ENCODE peak calls at places on chromosomes 2 and 18, in seven cellular contexts. P is PC-3; Q is K562; S is neuronal stem cell; W is fibroblast of lung; C is esophagus muscularis mucosa; Y is CD4-positive, alpha-beta T cell. R is an unnamed sample. For H3K9me3, the result is how much of the 10 kb centered on the place peaks cover.

GRCh38 chr2:237351796-237352195 is 62.2 kb downstream of the COL6A3 start:
- DNase-seq in P (no peak), Q (no peak), S (no peak), W (no peak), C (no peak), Y (no peak), R (no peak)

GRCh38 chr2:5250482-5250881 is 441.7 kb upstream of the SOX11 start:
- DNase-seq in P (peak), Q (no peak), S (no peak), W (no peak), C (no peak), Y (no peak), R (no peak)

GRCh38 chr2:170162261-170162612 is 15.7 kb upstream of the MYO3B start:
- DNase-seq in P (peak), Q (no peak), S (no peak), W (no peak), C (no peak), Y (no peak), R (no peak)

GRCh38 chr2:18297536-18298058 is 262.9 kb downstream of the RDH14 start:
- DNase-seq in P (no peak), Q (no peak), S (no peak), W (no peak), C (no peak), Y (no peak), R (no peak)

GRCh38 chr2:216856666-216857065 is 3.2 kb downstream of the TNP1 start:
- DNase-seq in P (no peak), Q (no peak), S (no peak), W (no peak), C (no peak), Y (no peak), R (no peak)

GRCh38 chr2:1051075-1051474 is 100.4 kb downstream of the SNTG2 start:
- DNase-seq in P (peak), Q (no peak), S (no peak), W (peak), C (no peak), Y (no peak), R (no peak)

GRCh38 chr18:57210711-57211411 is 64.0 kb downstream of the BOD1L2 start:
- DNase-seq in P (peak), Q (no peak), S (no peak), W (no peak), C (peak), Y (no peak), R (no peak)

GRCh38 chr2:23850564-23851256 is 76.2 kb downstream of the ATAD2B start:
- DNase-seq in P (no peak), Q (no peak), S (no peak), W (no peak), C (no peak), Y (no peak), R (no peak)

GRCh38 chr2:100234141-100234540 is 88.2 kb downstream of the LONRF2 start:
- DNase-seq in P (no peak), Q (no peak), S (no peak), W (no peak), C (no peak), Y (no peak), R (no peak)

GRCh38 chr18:62525611-62526010 is 2.8 kb downstream of the ZCCHC2 start:
- DNase-seq in P (peak), Q (no peak), S (no peak), W (no peak), C (no peak), Y (no peak), R (no peak)

GRCh38 chr2:17752892-17753802 is 463 bp downstream of the SMC6 start:
- DNase-seq in P (peak), Q (peak), S (no peak), W (peak), C (peak), Y (no peak), R (peak)

GRCh38 chr18:36627616-36628015 is 201.2 kb downstream of the TPGS2 start:
- DNase-seq in P (no peak), Q (no peak), S (no peak), W (no peak), C (no peak), Y (no peak), R (no peak)

GRCh38 chr2:150271952-150272351 is 215.5 kb downstream of the RND3 start:
- DNase-seq in P (peak), Q (no peak), S (no peak), W (peak), C (no peak), Y (no peak), R (no peak)

GRCh38 chr18:58603365-58604067 is 25.4 kb downstream of the ALPK2 start:
- DNase-seq in P (no peak), Q (no peak), S (no peak), W (peak), C (no peak), Y (no peak), R (no peak)

GRCh38 chr2:162291748-162292147 is 26.7 kb downstream of the IFIH1 start:
- DNase-seq in P (no peak), Q (no peak), S (no peak), W (no peak), C (no peak), Y (no peak), R (no peak)

GRCh38 chr2:96856776-96857673 is 791 bp downstream of the ANKRD39 start:
- DNase-seq in P (peak), Q (peak), S (no peak), W (peak), C (no peak), Y (no peak), R (no peak)

GRCh38 chr2:14896280-14896679 is 263.8 kb downstream of the LRATD1 start:
- DNase-seq in P (no peak), Q (no peak), S (no peak), W (no peak), C (peak), Y (no peak), R (no peak)

GRCh38 chr2:79716266-79716665 is 203.4 kb downstream of the CTNNA2 start:
- DNase-seq in P (no peak), Q (no peak), S (no peak), W (no peak), C (no peak), Y (no peak), R (no peak)

GRCh38 chr2:116680537-116680936 is 1134.0 kb upstream of the DDX18 start:
- DNase-seq in P (peak), Q (no peak), S (no peak), W (no peak), C (no peak), Y (no peak), R (no peak)

GRCh38 chr18:44130365-44130942 is 550.2 kb upstream of the SETBP1 start:
- DNase-seq in P (peak), Q (peak), S (peak), W (peak), C (no peak), Y (no peak), R (no peak)

GRCh38 chr18:10872297-10872696 is 277.1 kb downstream of the PIEZO2 start:
- DNase-seq in P (no peak), Q (no peak), S (no peak), W (no peak), C (no peak), Y (no peak), R (no peak)

GRCh38 chr2:234482807-234483206 is 14.1 kb downstream of the ARL4C start:
- DNase-seq in P (no peak), Q (no peak), S (no peak), W (no peak), C (no peak), Y (no peak), R (no peak)

GRCh38 chr2:120305296-120305695 is 40.6 kb upstream of the INHBB start:
- DNase-seq in P (peak), Q (peak), S (no peak), W (peak), C (no peak), Y (no peak), R (no peak)

GRCh38 chr18:50665015-50665414 is 105.1 kb downstream of the MAPK4 start:
- DNase-seq in P (no peak), Q (no peak), S (no peak), W (no peak), C (no peak), Y (no peak), R (no peak)

GRCh38 chr18:50662775-50663383 is 103.0 kb downstream of the MAPK4 start:
- DNase-seq in P (no peak), Q (no peak), S (peak), W (no peak), C (no peak), Y (no peak), R (no peak)

GRCh38 chr18:50666536-50666935 is 106.6 kb downstream of the MAPK4 start:
- DNase-seq in P (no peak), Q (no peak), S (no peak), W (no peak), C (no peak), Y (no peak), R (no peak)

GRCh38 chr18:50663626-50664441 is 103.9 kb downstream of the MAPK4 start:
- DNase-seq in P (no peak), Q (no peak), S (no peak), W (no peak), C (no peak), Y (no peak), R (no peak)

DNA sequence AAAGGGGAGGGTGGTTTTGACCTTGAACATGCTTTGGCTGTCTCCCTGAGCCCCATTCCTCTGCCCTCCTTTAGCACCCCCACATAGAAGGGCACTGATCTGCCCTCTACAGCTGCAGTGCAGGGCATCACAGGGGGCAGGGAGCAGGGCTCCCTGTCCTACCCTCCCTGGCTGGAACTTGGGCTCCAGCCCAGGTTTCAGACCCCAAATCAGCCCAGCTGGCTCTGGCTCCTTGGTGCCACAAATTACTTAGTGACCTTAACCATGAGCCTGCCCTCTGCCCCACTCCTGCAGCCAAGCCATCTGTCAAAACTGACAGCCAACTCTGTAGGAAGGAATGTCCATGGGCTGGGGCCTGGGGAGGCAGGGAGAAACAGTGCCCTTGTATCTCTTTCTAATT is 105.6 kb downstream of the MAPK4 start:
- DNase-seq in P (no peak), Q (no peak), S (no peak), W (no peak), C (no peak), Y (no peak), R (no peak)
- H3K9me3 ChIP-seq in P (under half), Q (under half), S (under half), W (under half), C (under half), Y (under half), R (under half)

GRCh38 chr2:47504174-47504810 is 101.3 kb downstream of the MSH2 start:
- DNase-seq in P (no peak), Q (no peak), S (no peak), W (no peak), C (no peak), Y (no peak), R (peak)

GRCh38 chr2:47499621-47500309 is 96.8 kb downstream of the MSH2 start:
- DNase-seq in P (no peak), Q (no peak), S (no peak), W (no peak), C (no peak), Y (no peak), R (no peak)

GRCh38 chr2:47499093-47499492 is 96.1 kb downstream of the MSH2 start:
- DNase-seq in P (no peak), Q (no peak), S (no peak), W (no peak), C (no peak), Y (no peak), R (peak)

GRCh38 chr2:47503481-47504070 is 100.6 kb downstream of the MSH2 start:
- DNase-seq in P (no peak), Q (no peak), S (no peak), W (no peak), C (no peak), Y (no peak), R (no peak)

DNA sequence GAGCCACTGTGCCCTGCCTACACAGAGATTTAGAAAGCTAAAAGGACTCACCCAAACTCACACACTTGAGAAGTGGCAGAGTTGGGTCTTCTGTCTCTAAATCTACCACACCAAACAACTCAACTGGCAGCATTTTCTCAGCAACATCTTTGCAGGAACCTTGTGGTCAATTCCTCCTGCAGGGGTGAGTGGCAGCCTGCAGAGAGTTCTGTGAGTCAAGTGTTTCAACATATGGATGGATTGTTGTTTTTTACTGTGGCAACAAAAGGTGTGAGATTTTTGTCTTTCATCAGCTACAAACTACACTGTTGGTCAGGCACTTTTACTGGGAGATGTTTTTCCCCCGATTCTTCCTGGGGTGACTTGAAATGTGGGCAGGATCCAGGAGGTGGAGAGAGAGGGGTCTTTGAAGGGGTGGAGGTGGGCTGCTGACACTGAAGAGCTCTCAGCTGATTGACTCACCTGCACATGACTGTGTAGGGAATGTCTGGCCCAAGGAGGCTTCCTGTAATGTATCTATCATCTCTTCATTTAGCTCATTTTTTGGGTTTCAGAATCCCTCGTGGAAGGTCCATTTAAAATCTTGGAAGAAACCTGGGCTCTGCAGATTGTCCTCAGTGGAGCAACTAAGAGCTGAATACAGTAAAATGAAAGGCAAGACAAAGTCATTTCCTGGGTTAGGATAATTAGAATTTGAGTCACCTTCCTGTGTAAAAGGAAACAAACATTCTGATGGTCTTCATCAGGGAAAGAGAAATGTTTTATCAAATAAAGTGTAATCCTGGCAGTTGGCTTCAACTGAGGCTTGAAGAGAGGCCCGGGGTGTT is 98.6 kb downstream of the MSH2 start:
- DNase-seq in P (peak), Q (no peak), S (no peak), W (no peak), C (no peak), Y (no peak), R (no peak)
- H3K9me3 ChIP-seq in P (under half), Q (under half), S (under half), W (under half), C (under half), Y (under half), R (under half)

GRCh38 chr2:2942225-2942624 is 435.4 kb downstream of the EIPR1 start:
- DNase-seq in P (no peak), Q (no peak), S (no peak), W (no peak), C (peak), Y (no peak), R (no peak)
- H3K9me3 ChIP-seq in P (under half), Q (under half), S (under half), W (under half), C (under half), Y (under half), R (under half)

GRCh38 chr2:196131949-196132925 is 39.1 kb downstream of the STK17B start:
- DNase-seq in P (no peak), Q (no peak), S (no peak), W (peak), C (no peak), Y (peak), R (no peak)
- H3K9me3 ChIP-seq in P (under half), Q (under half), S (under half), W (under half), C (under half), Y (half or more), R (under half)

DNA sequence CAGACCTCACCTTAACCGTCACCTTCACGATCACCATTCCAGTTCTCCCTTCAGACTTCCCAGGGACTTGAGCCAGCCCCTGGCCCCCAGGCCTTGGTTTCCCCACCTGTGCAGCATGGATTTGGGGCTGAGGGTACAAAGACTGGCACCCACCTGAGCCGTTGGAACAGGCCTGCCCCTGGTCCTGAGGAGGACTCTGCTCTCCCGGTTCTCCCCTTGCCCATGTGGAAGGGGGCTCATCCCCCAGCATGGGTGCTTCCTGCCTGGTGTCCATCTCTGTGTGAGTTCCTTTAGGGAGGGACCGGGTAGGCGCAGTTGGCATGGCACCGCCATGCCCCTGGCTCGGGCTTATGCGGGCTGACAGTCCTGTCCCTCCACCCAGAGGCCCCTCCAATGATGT is 10.9 kb upstream of the GPR35 start:
- DNase-seq in P (no peak), Q (no peak), S (no peak), W (no peak), C (no peak), Y (no peak), R (no peak)
- H3K9me3 ChIP-seq in P (under half), Q (under half), S (under half), W (under half), C (under half), Y (under half), R (under half)

GRCh38 chr2:123043458-123043857 is 981.6 kb upstream of the CNTNAP5 start:
- DNase-seq in P (no peak), Q (no peak), S (no peak), W (no peak), C (no peak), Y (no peak), R (no peak)

GRCh38 chr2:123036300-123036699 is 988.8 kb upstream of the CNTNAP5 start:
- DNase-seq in P (no peak), Q (no peak), S (no peak), W (no peak), C (no peak), Y (no peak), R (no peak)

DNA sequence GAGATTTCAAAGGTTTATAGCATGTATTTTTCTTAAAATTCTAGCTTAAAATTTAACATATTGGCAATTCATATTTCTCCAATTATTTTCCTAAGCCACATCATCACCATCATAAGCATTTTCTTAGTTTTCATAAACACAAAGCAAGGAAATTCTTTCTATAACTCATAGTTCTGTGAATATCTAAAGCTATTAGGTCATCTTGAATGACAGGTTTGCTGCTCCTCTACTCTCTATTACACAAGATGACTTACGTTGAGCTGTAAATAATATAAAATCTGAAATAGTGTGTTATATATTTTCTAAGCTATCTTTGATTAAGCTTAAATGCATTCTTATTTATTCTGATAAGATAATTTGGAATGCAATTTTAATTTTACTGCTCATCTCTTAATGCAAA is 984.6 kb upstream of the CNTNAP5 start:
- DNase-seq in P (peak), Q (no peak), S (no peak), W (no peak), C (no peak), Y (no peak), R (no peak)
- H3K9me3 ChIP-seq in P (under half), Q (under half), S (under half), W (under half), C (under half), Y (under half), R (under half)

DNA sequence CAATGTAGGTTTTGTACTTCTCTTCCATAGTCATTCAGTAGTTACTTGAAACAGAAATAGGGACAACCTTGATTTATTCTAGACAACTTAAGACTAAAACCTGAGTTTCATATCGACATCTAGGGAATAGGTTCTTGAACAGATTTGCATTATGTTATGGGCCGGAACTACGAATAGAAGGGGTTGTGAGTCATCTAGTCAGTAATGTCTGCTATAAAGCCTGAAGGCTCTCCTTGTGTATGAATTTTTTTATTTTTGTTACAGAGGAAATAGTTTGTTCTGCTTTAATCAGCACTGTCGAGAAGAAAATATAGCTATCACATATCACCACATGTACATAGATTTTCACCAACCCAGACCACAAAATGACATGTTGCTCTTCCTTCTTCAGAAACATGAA is 17.3 kb upstream of the TRIM43 start:
- DNase-seq in P (no peak), Q (no peak), S (no peak), W (no peak), C (no peak), Y (no peak), R (no peak)
- H3K9me3 ChIP-seq in P (under half), Q (under half), S (under half), W (under half), C (under half), Y (under half), R (under half)

GRCh38 chr2:238771639-238772038 is 76.2 kb upstream of the TWIST2 start:
- DNase-seq in P (no peak), Q (no peak), S (no peak), W (no peak), C (peak), Y (no peak), R (no peak)
- H3K9me3 ChIP-seq in P (under half), Q (under half), S (under half), W (under half), C (under half), Y (under half), R (under half)

DNA sequence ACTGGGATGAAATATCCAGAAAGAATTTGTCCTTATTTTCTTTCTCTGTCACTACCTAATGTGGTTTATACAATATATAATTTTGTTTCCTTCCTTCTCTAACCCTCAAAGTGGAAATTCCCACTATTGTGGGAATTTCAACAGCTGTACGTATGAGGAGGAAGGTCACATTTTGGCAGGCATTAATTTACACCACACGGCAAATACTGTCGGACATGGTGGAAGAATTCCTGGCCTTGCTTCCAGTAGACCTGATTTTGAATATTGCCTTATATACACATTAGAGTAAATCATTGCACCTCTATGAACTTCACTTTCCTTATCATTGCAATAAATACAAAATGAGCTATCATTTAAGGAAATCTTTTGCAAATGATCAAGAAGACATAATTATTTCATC is 358.1 kb upstream of the ETAA1 start:
- DNase-seq in P (no peak), Q (no peak), S (no peak), W (no peak), C (no peak), Y (no peak), R (no peak)
- H3K9me3 ChIP-seq in P (under half), Q (under half), S (under half), W (under half), C (under half), Y (under half), R (under half)

GRCh38 chr18:51878724-51879123 is 461.3 kb upstream of the DCC start:
- DNase-seq in P (no peak), Q (no peak), S (no peak), W (no peak), C (no peak), Y (no peak), R (no peak)
- H3K9me3 ChIP-seq in P (under half), Q (under half), S (under half), W (under half), C (under half), Y (under half), R (under half)